ENCODE peak calls at places on chromosome 4, in four cellular contexts. N is K562, I is H1, C is HepG2. R is an unnamed sample.

GRCh38 chr4:16860506-16860905 is 37.9 kb downstream of the LDB2 start:
- DNase-seq in N (no peak), I (no peak), C (no peak), R (no peak)

GRCh38 chr4:156983366-156983765 is 11.8 kb upstream of the PDGFC start:
- DNase-seq in N (no peak), I (no peak), C (no peak), R (no peak)

GRCh38 chr4:157014621-157015591 is 43.3 kb upstream of the PDGFC start:
- DNase-seq in N (no peak), I (no peak), C (no peak), R (peak)

GRCh38 chr4:17077105-17077504 is 178.7 kb upstream of the LDB2 start:
- DNase-seq in N (no peak), I (no peak), C (no peak), R (no peak)

GRCh38 chr4:157270108-157270507 is 49.6 kb downstream of the GRIA2 start:
- DNase-seq in N (no peak), I (no peak), C (no peak), R (no peak)

GRCh38 chr4:136713140-136713539 is 819.2 kb downstream of the PCDH18 start:
- DNase-seq in N (no peak), I (no peak), C (no peak), R (no peak)

GRCh38 chr4:75289843-75290616 is 224.2 kb downstream of the RCHY1 start:
- DNase-seq in N (no peak), I (peak), C (peak), R (peak)

GRCh38 chr4:115780268-115780667 is 666.8 kb upstream of the NDST4 start:
- DNase-seq in N (no peak), I (no peak), C (no peak), R (no peak)

GRCh38 chr4:53591372-53591892 is at the start of gene LNX1:
- DNase-seq in N (peak), I (peak), C (no peak), R (peak)

GRCh38 chr4:158229768-158230167 is 19.5 kb downstream of the TMEM144 start:
- DNase-seq in N (no peak), I (no peak), C (no peak), R (no peak)

GRCh38 chr4:76558391-76559235 is 123.6 kb downstream of the SHROOM3 start:
- DNase-seq in N (no peak), I (no peak), C (no peak), R (no peak)

GRCh38 chr4:31411606-31412005 is 691.4 kb downstream of the PCDH7 start:
- DNase-seq in N (no peak), I (no peak), C (peak), R (no peak)

GRCh38 chr4:113981591-113981990 is 2.1 kb upstream of the ARSJ start:
- DNase-seq in N (no peak), I (no peak), C (no peak), R (no peak)

GRCh38 chr4:87060957-87061356 is 126.1 kb downstream of the AFF1 start:
- DNase-seq in N (no peak), I (no peak), C (no peak), R (peak)

GRCh38 chr4:16418814-16419213 is 192.5 kb upstream of the TAPT1 start:
- DNase-seq in N (no peak), I (no peak), C (no peak), R (no peak)

GRCh38 chr4:62601737-62602136 is 1401.6 kb downstream of the ADGRL3 start:
- DNase-seq in N (no peak), I (no peak), C (no peak), R (no peak)

GRCh38 chr4:76758290-76758882 is 139.6 kb downstream of the SOWAHB start:
- DNase-seq in N (peak), I (peak), C (peak), R (peak)

GRCh38 chr4:126839066-126839465 is 793.7 kb upstream of the INTU start:
- DNase-seq in N (no peak), I (no peak), C (no peak), R (no peak)

GRCh38 chr4:5852806-5853205 is 40.1 kb downstream of the CRMP1 start:
- DNase-seq in N (no peak), I (no peak), C (no peak), R (no peak)

GRCh38 chr4:147581601-147582350 is 35.4 kb upstream of the TMEM184C start:
- DNase-seq in N (no peak), I (peak), C (no peak), R (no peak)

GRCh38 chr4:45580306-45580705 is 543.5 kb downstream of the GABRG1 start:
- DNase-seq in N (no peak), I (no peak), C (no peak), R (no peak)

GRCh38 chr4:184255361-184255760 is 37.7 kb upstream of the ENPP6 start:
- DNase-seq in N (no peak), I (no peak), C (no peak), R (no peak)

GRCh38 chr4:41146196-41146595 is 68.1 kb downstream of the APBB2 start:
- DNase-seq in N (no peak), I (no peak), C (no peak), R (no peak)

GRCh38 chr4:2900701-2901100 is 57.1 kb downstream of the ADD1 start:
- DNase-seq in N (no peak), I (no peak), C (no peak), R (no peak)

GRCh38 chr4:88021824-88022223 is 14.4 kb downstream of the PKD2 start:
- DNase-seq in N (no peak), I (no peak), C (no peak), R (no peak)

GRCh38 chr4:23930750-23931488 is 41.1 kb upstream of the PPARGC1A start:
- DNase-seq in N (no peak), I (no peak), C (peak), R (no peak)

GRCh38 chr4:156006192-156006591 is 52.5 kb upstream of the CTSO start:
- DNase-seq in N (no peak), I (no peak), C (no peak), R (no peak)

GRCh38 chr4:147094228-147094627 is 148.6 kb upstream of the TTC29 start:
- DNase-seq in N (no peak), I (no peak), C (no peak), R (no peak)

GRCh38 chr4:138182838-138183426 is 59.2 kb downstream of the SLC7A11 start:
- DNase-seq in N (peak), I (no peak), C (peak), R (peak)

GRCh38 chr4:138310991-138311390 is 68.8 kb upstream of the SLC7A11 start:
- DNase-seq in N (no peak), I (no peak), C (no peak), R (no peak)

GRCh38 chr4:44256414-44256813 is 192.2 kb downstream of the KCTD8 start:
- DNase-seq in N (no peak), I (no peak), C (no peak), R (no peak)

GRCh38 chr4:94451669-94452475 is at the start of gene PDLIM5:
- DNase-seq in N (peak), I (peak), C (peak), R (peak)

GRCh38 chr4:100224701-100225100 is 34.4 kb upstream of the DDIT4L start:
- DNase-seq in N (no peak), I (no peak), C (no peak), R (no peak)

DNA sequence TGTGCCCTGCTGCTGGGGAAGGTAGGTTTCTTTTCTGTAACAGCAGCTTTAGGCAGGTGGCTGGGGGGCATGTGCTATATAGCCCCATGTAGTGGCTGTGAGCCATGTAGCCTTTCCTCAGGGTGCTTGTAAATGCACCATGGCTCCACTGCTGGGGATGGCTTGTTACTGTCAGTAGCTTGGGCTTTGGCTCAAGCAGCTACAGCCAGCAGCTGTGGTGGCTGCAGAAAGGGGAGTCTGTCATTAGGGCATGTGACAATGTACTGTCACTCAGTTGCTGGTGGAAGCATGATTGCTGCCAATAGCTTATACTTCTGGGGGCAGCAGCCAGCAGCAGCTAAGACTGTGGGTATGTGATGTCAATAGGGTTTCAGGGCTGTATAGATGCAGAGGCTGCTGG is 33.9 kb upstream of the DDIT4L start:
- DNase-seq in N (no peak), I (no peak), C (no peak), R (no peak)
- TF ChIP-seq FOSL1 in N (no peak), I (no peak), C (no peak), R (no peak)

DNA sequence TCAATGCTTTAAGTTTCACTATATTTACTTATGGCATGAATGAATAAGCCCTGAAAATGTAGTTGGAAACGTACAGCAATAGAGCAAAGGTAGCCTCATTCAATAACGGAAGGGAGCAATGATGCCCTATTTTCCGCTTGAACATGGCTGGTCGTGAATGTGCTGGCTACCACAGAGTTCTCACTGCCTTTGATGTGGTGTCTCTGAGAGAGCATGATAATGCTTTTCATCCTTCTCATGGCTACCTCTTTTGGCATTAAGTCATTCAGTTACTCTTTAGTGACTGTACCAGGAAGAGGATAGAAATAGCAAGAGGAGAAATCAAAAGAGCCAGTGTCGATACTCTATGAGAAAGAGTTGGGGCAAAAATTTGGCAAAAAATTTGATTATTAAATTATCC is 308.0 kb downstream of the PPP3CA start:
- DNase-seq in N (no peak), I (no peak), C (no peak), R (peak)
- TF ChIP-seq FOSL1 in N (no peak), I (no peak), C (no peak), R (peak)

DNA sequence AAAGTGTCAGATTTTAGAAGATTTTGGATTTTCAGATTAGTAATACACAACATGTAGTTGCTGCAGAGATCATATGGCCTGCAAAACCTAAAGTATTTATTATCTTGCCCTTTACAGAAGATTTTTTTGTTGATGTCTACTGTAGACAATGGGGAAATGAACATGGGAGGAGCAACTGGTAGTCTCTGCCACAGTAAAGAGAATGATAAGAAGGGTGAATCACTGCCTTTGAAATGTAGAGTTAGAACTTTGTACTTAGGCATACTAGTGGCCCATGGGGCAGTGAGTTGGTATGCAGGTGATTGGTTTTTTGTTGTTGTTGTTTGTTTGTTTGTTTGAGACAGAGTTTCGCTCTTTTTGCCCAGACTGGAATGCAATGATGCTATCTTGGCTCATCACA is 50.1 kb downstream of the GAB1 start:
- DNase-seq in N (no peak), I (no peak), C (peak), R (no peak)
- TF ChIP-seq FOSL1 in N (no peak), I (no peak), C (no peak), R (no peak)

GRCh38 chr4:70637239-70637920 is 8.8 kb downstream of the ENAM start:
- DNase-seq in N (no peak), I (no peak), C (no peak), R (no peak)
- TF ChIP-seq FOSL1 in N (no peak), I (no peak), C (no peak), R (no peak)

GRCh38 chr4:170854097-170854496 is 764.3 kb upstream of the AADAT start:
- DNase-seq in N (no peak), I (no peak), C (no peak), R (no peak)

GRCh38 chr4:170849969-170850368 is 760.2 kb upstream of the AADAT start:
- DNase-seq in N (no peak), I (no peak), C (no peak), R (no peak)

GRCh38 chr4:170853422-170854021 is 763.8 kb upstream of the AADAT start:
- DNase-seq in N (peak), I (peak), C (peak), R (peak)
- TF ChIP-seq FOSL1 in N (no peak), I (no peak), C (no peak), R (no peak)

DNA sequence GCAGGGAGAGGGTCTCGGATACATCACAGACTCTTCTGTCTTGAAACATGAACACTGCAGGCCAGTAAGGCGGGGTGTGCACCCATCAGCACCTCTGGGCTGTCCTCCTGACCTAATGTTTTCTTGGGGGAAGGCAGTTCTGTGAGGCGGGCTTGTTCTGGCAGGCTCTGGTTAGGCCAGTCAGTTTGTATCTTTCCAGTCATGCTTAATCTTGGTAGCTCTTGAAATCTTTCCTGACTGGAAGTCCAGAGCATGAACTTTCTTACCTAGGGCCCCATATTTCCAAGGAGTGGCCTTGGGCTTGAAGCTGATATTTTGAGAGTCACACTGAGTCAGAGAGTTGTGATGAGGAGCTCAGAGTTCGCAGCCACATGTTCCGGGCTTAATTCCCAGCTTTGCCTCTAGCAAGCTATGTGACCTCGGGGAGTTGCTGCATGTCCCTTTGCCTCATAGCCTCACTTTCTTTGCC is 54.2 kb upstream of the RASSF6 start:
- DNase-seq in N (no peak), I (no peak), C (no peak), R (no peak)
- TF ChIP-seq FOSL1 in N (no peak), I (no peak), C (no peak), R (no peak)